ENCODE peak calls at places on chromosome 19, in nine cellular contexts. I, M, B, N, T, G, U, H and Y are unnamed samples.

GRCh38 chr19:10271543-10272086 is 695 bp downstream of the ICAM1 start:
- DNase-seq in B (peak), T (no peak), I (no peak), N (peak), U (peak), G (no peak), M (no peak), H (peak), Y (no peak)

GRCh38 chr19:45863840-45864628 is at the start of gene FOXA3:
- DNase-seq in M (peak), I (peak), H (peak), T (peak), N (peak), B (no peak), U (peak), G (no peak), Y (no peak)

GRCh38 chr19:6720369-6721112 is at the start of gene C3:
- DNase-seq in H (peak), N (no peak), G (no peak), M (no peak), T (no peak), B (no peak), I (no peak), U (peak), Y (no peak)

GRCh38 chr19:55641376-55642152 is 762 bp downstream of the ZNF580 start:
- DNase-seq in I (no peak), G (no peak), M (no peak), H (peak), U (peak), N (no peak), B (no peak), T (no peak), Y (no peak)

GRCh38 chr19:29665826-29666633 is 769 bp downstream of the PLEKHF1 start:
- DNase-seq in N (peak), B (no peak), T (no peak), U (no peak), G (no peak), M (no peak), H (peak), I (peak), Y (no peak)

GRCh38 chr19:35030257-35031071 is at the start of gene SCN1B:
- DNase-seq in I (peak), G (no peak), N (peak), B (no peak), U (peak), M (no peak), H (peak), T (peak), Y (no peak)

GRCh38 chr19:41264581-41265375 is 606 bp downstream of the HNRNPUL1 start:
- DNase-seq in U (peak), T (peak), H (peak), N (peak), G (peak), I (peak), B (peak), M (no peak), Y (peak)

GRCh38 chr19:10295305-10295846 is 5.6 kb downstream of the ICAM5 start:
- DNase-seq in H (no peak), U (no peak), T (peak), G (no peak), I (no peak), M (no peak), N (no peak), B (no peak), Y (no peak)

GRCh38 chr19:40457048-40457447 is 8.5 kb downstream of the BLVRB start:
- DNase-seq in U (no peak), H (no peak), N (no peak), M (no peak), G (no peak), T (no peak), B (no peak), I (no peak), Y (no peak)

GRCh38 chr19:53977991-53978731 is 13.3 kb upstream of the CACNG6 start:
- DNase-seq in B (no peak), M (peak), H (peak), N (peak), T (no peak), U (no peak), I (peak), G (no peak), Y (no peak)

GRCh38 chr19:58561373-58562125 is 3.1 kb upstream of the UBE2M start:
- DNase-seq in B (no peak), T (no peak), M (no peak), U (no peak), N (no peak), H (no peak), I (no peak), G (no peak), Y (no peak)

GRCh38 chr19:46818812-46819211 is 30.4 kb upstream of the SLC1A5 start:
- DNase-seq in U (peak), M (no peak), N (no peak), H (peak), I (peak), B (no peak), G (no peak), T (no peak), Y (peak)

GRCh38 chr19:12137541-12137940 is 2.6 kb downstream of the ZNF20 start:
- DNase-seq in B (no peak), I (peak), G (no peak), U (peak), T (no peak), N (no peak), M (no peak), H (no peak), Y (no peak)

GRCh38 chr19:40717880-40718773 is 1.2 kb downstream of the ITPKC start:
- DNase-seq in H (peak), T (no peak), U (no peak), M (no peak), N (no peak), I (peak), B (no peak), G (no peak), Y (no peak)

GRCh38 chr19:18657590-18658365 is 20.9 kb downstream of the KLHL26 start:
- DNase-seq in I (no peak), T (no peak), U (peak), B (no peak), G (peak), M (no peak), N (peak), H (peak), Y (no peak)

GRCh38 chr19:33302974-33303790 is 848 bp upstream of the CEBPA start:
- DNase-seq in T (no peak), N (peak), G (no peak), M (no peak), U (peak), B (no peak), I (peak), H (peak), Y (no peak)

GRCh38 chr19:49809155-49809986 is 3.7 kb downstream of the FUZ start:
- DNase-seq in N (peak), G (peak), I (peak), T (peak), H (peak), U (no peak), B (no peak), M (no peak), Y (no peak)

GRCh38 chr19:8023371-8023770 is 17.9 kb upstream of the ELAVL1 start:
- DNase-seq in N (no peak), B (no peak), G (no peak), I (no peak), T (no peak), U (no peak), M (no peak), H (no peak), Y (no peak)

GRCh38 chr19:2774953-2775555 is 8.0 kb downstream of the SGTA start:
- DNase-seq in I (no peak), G (no peak), U (no peak), N (no peak), T (no peak), M (no peak), H (no peak), B (no peak), Y (no peak)

GRCh38 chr19:55076321-55076720 is 652 bp downstream of the EPS8L1 start:
- DNase-seq in M (no peak), G (no peak), I (no peak), U (no peak), N (no peak), B (no peak), T (no peak), H (no peak), Y (no peak)

GRCh38 chr19:33392341-33393285 is 19.1 kb downstream of the CEBPG start:
- DNase-seq in U (no peak), M (no peak), I (no peak), G (no peak), B (no peak), H (no peak), N (no peak), T (no peak), Y (no peak)

GRCh38 chr19:5392476-5392875 is 51.9 kb upstream of the PTPRS start:
- DNase-seq in B (no peak), M (no peak), H (no peak), N (no peak), U (no peak), I (no peak), T (no peak), G (no peak), Y (no peak)

GRCh38 chr19:1491114-1491848 is at the start of gene REEP6:
- DNase-seq in N (no peak), G (no peak), I (no peak), B (no peak), H (no peak), M (no peak), U (no peak), T (no peak), Y (no peak)

GRCh38 chr19:29449371-29449770 is 76.4 kb upstream of the VSTM2B start:
- DNase-seq in U (no peak), N (no peak), T (no peak), B (no peak), G (no peak), H (no peak), M (no peak), I (no peak), Y (no peak)

GRCh38 chr19:28465317-28466086 is 747.4 kb downstream of the UQCRFS1 start:
- DNase-seq in B (no peak), M (no peak), I (no peak), N (peak), U (no peak), H (peak), T (no peak), G (no peak), Y (no peak)

GRCh38 chr19:1648926-1649541 is 3.4 kb downstream of the TCF3 start:
- DNase-seq in B (no peak), G (no peak), M (no peak), I (no peak), T (no peak), N (no peak), H (no peak), U (no peak), Y (no peak)

GRCh38 chr19:17078920-17079709 is 3.5 kb downstream of the MYO9B start:
- DNase-seq in B (no peak), G (no peak), H (no peak), M (no peak), I (no peak), T (no peak), U (no peak), N (no peak), Y (no peak)

GRCh38 chr19:44856438-44857083 is 10.5 kb downstream of the NECTIN2 start:
- DNase-seq in U (peak), M (no peak), I (no peak), H (no peak), T (no peak), N (no peak), B (no peak), G (no peak), Y (peak)

GRCh38 chr19:54952591-54953344 is 5.4 kb upstream of the NLRP7 start:
- DNase-seq in U (peak), T (no peak), H (no peak), M (no peak), N (no peak), I (peak), G (no peak), B (no peak), Y (no peak)